ENCODE peak calls at places on chromosomes 4 and X, in seven cellular contexts. N is RKO; V is AG08396; K is substantia nigra; B is H54; D is stimulated activated CD4-positive, alpha-beta T cell treated with anti-CD3 and anti-CD28 coated beads, TNF-alpha, amount 100 ng/mL, for 48 hours; T is smooth muscle cell of the brain vasculature. P is an unnamed sample.

GRCh38 chr4:39179681-39180080 is 2.6 kb upstream of the WDR19 start:
- DNase-seq in T (no peak), D (no peak), N (no peak), B (no peak), V (no peak), K (no peak), P (no peak)

GRCh38 chr4:185219551-185220344 is 10.3 kb downstream of the SNX25 start:
- DNase-seq in T (no peak), V (no peak), N (no peak), D (no peak), B (no peak), K (no peak), P (no peak)

GRCh38 chrX:140764401-140764919 is 54.9 kb downstream of the LINC00632 start:
- DNase-seq in D (no peak), V (peak), B (peak), T (no peak), K (no peak), N (no peak), P (peak)

GRCh38 chrX:8846271-8846670 is 45.1 kb upstream of the FAM9A start:
- DNase-seq in K (no peak), T (no peak), N (no peak), V (no peak), D (no peak), B (no peak), P (no peak)

GRCh38 chr4:176999943-177000543 is 207.3 kb upstream of the VEGFC start:
- DNase-seq in N (no peak), B (no peak), K (no peak), D (no peak), T (no peak), V (no peak), P (no peak)

GRCh38 chrX:15493118-15494082 is at the start of gene PIR:
- DNase-seq in T (no peak), K (peak), D (peak), V (peak), B (peak), N (peak), P (peak)

GRCh38 chr4:175246941-175247340 is 328.8 kb downstream of the ADAM29 start:
- DNase-seq in K (no peak), N (no peak), V (no peak), B (no peak), T (peak), D (no peak), P (no peak)

GRCh38 chr4:182413550-182413949 is 170.3 kb downstream of the TENM3 start:
- DNase-seq in T (no peak), V (no peak), K (no peak), N (no peak), B (no peak), D (no peak), P (no peak)

GRCh38 chr4:8675383-8675782 is 82.8 kb downstream of the CPZ start:
- DNase-seq in B (no peak), K (no peak), N (peak), T (no peak), V (no peak), D (no peak), P (no peak)

GRCh38 chrX:72408885-72409284 is 103.2 kb upstream of the CITED1 start:
- DNase-seq in B (no peak), V (no peak), T (no peak), K (no peak), N (no peak), D (no peak), P (no peak)

GRCh38 chrX:49977319-49978090 is 55.1 kb downstream of the CLCN5 start:
- DNase-seq in N (no peak), D (no peak), V (no peak), B (no peak), K (no peak), T (no peak), P (no peak)

GRCh38 chr4:6148506-6149205 is 51.7 kb downstream of the JAKMIP1 start:
- DNase-seq in B (no peak), K (no peak), V (no peak), D (no peak), N (no peak), T (no peak), P (no peak)

GRCh38 chrX:40773809-40774208 is 38.5 kb upstream of the MED14 start:
- DNase-seq in K (no peak), B (no peak), V (no peak), T (no peak), D (no peak), N (peak), P (no peak)

P was measured in C1 segment of cervical spinal cord.